ENCODE peak calls at places on chromosomes 2 and 18, in six cellular contexts. One of them, this sample, is unnamed.

GRCh38 chr2:5696351-5696740 is 4.2 kb downstream of the SOX11 start:
- DNase-seq in T1000: peak
- DNase-seq in lower lobe of right lung: no peak
- DNase-seq in HEK293T: no peak
- DNase-seq in ELR: no peak
- DNase-seq in GM12891: no peak
- DNase-seq in this sample: no peak

GRCh38 chr2:99420031-99420430 is 69.8 kb downstream of the REV1 start:
- DNase-seq in T1000: no peak
- DNase-seq in lower lobe of right lung: no peak
- DNase-seq in HEK293T: no peak
- DNase-seq in ELR: peak
- DNase-seq in GM12891: no peak
- DNase-seq in this sample: no peak

GRCh38 chr2:212494413-212495020 is 44.1 kb downstream of the ERBB4 start:
- DNase-seq in T1000: no peak
- DNase-seq in lower lobe of right lung: no peak
- DNase-seq in HEK293T: no peak
- DNase-seq in ELR: no peak
- DNase-seq in GM12891: no peak
- DNase-seq in this sample: no peak

GRCh38 chr2:105906481-105906880 is 161.8 kb downstream of the NCK2 start:
- DNase-seq in T1000: no peak
- DNase-seq in lower lobe of right lung: no peak
- DNase-seq in HEK293T: no peak
- DNase-seq in ELR: no peak
- DNase-seq in GM12891: no peak
- DNase-seq in this sample: no peak

GRCh38 chr2:99032786-99033185 is 96.8 kb upstream of the CRACDL start:
- DNase-seq in T1000: no peak
- DNase-seq in lower lobe of right lung: no peak
- DNase-seq in HEK293T: no peak
- DNase-seq in ELR: peak
- DNase-seq in GM12891: no peak
- DNase-seq in this sample: no peak

GRCh38 chr2:154599189-154599588 is 99.3 kb upstream of the KCNJ3 start:
- DNase-seq in T1000: no peak
- DNase-seq in lower lobe of right lung: no peak
- DNase-seq in HEK293T: no peak
- DNase-seq in ELR: no peak
- DNase-seq in GM12891: no peak
- DNase-seq in this sample: no peak

GRCh38 chr2:209805351-209805750 is 33.7 kb downstream of the UNC80 start:
- DNase-seq in T1000: no peak
- DNase-seq in lower lobe of right lung: no peak
- DNase-seq in HEK293T: no peak
- DNase-seq in ELR: no peak
- DNase-seq in GM12891: no peak
- DNase-seq in this sample: peak

GRCh38 chr2:180004731-180005130 is 2.4 kb downstream of the CWC22 start:
- DNase-seq in T1000: no peak
- DNase-seq in lower lobe of right lung: no peak
- DNase-seq in HEK293T: no peak
- DNase-seq in ELR: no peak
- DNase-seq in GM12891: no peak
- DNase-seq in this sample: no peak

GRCh38 chr18:78511666-78512065 is 468.0 kb upstream of the SALL3 start:
- DNase-seq in T1000: no peak
- DNase-seq in lower lobe of right lung: no peak
- DNase-seq in HEK293T: no peak
- DNase-seq in ELR: no peak
- DNase-seq in GM12891: no peak
- DNase-seq in this sample: no peak

GRCh38 chr2:28926837-28927236 is 32.4 kb downstream of the WDR43 start:
- DNase-seq in T1000: no peak
- DNase-seq in lower lobe of right lung: no peak
- DNase-seq in HEK293T: no peak
- DNase-seq in ELR: no peak
- DNase-seq in GM12891: no peak
- DNase-seq in this sample: no peak

GRCh38 chr2:219998099-219998498 is 370.7 kb downstream of the SLC4A3 start:
- DNase-seq in T1000: peak
- DNase-seq in lower lobe of right lung: no peak
- DNase-seq in HEK293T: no peak
- DNase-seq in ELR: peak
- DNase-seq in GM12891: no peak
- DNase-seq in this sample: no peak

GRCh38 chr2:11073251-11073650 is 82.0 kb upstream of the SLC66A3 start:
- DNase-seq in T1000: no peak
- DNase-seq in lower lobe of right lung: no peak
- DNase-seq in HEK293T: peak
- DNase-seq in ELR: peak
- DNase-seq in GM12891: no peak
- DNase-seq in this sample: no peak

This sample was measured in cerebellar nuclear complex.